ENCODE peak calls at places on chromosomes 12 and 14, in nine cellular contexts. R is naive thymus-derived CD4-positive, alpha-beta T cell; K is cardiac muscle cell; T is gastrocnemius medialis; I is GM23248; S is cardiac fibroblast; W is CD8-positive, alpha-beta T cell; F is tibial artery; A is heart left ventricle. G is an unnamed sample.

GRCh38 chr12:66716522-66716921 is 37.6 kb upstream of the GRIP1 start:
- DNase-seq in K (no peak), A (no peak), W (no peak), R (no peak), S (no peak), I (no peak), F (no peak), T (no peak), G (no peak)

GRCh38 chr12:52496590-52497071 is 3.6 kb upstream of the KRT6A start:
- DNase-seq in R (no peak), K (peak), F (no peak), W (no peak), S (peak), T (no peak), A (no peak), I (peak), G (no peak)

GRCh38 chr14:93953263-93953662 is 23.1 kb downstream of the ASB2 start:
- DNase-seq in I (no peak), F (no peak), T (no peak), R (no peak), A (no peak), K (no peak), S (no peak), W (no peak), G (no peak)

GRCh38 chr12:45433441-45433868 is 217.6 kb downstream of the ANO6 start:
- DNase-seq in R (no peak), A (no peak), W (no peak), I (no peak), F (no peak), S (no peak), T (no peak), K (no peak), G (no peak)

GRCh38 chr12:102478416-102479098 is 1.8 kb downstream of the IGF1 start:
- DNase-seq in S (no peak), W (peak), K (no peak), A (no peak), T (no peak), R (peak), F (no peak), I (no peak), G (no peak)

GRCh38 chr12:21813125-21813524 is 38.6 kb upstream of the KCNJ8 start:
- DNase-seq in R (no peak), W (no peak), F (no peak), I (no peak), A (no peak), K (no peak), T (no peak), S (no peak), G (no peak)

GRCh38 chr12:46264057-46264456 is 4.8 kb downstream of the SLC38A1 start:
- DNase-seq in F (no peak), I (peak), R (no peak), K (no peak), S (peak), A (no peak), T (no peak), W (no peak), G (no peak)

GRCh38 chr12:57583008-57583831 is 7.8 kb upstream of the PIP4K2C start:
- DNase-seq in I (peak), S (peak), R (peak), T (peak), K (peak), F (peak), W (peak), A (peak), G (peak)

GRCh38 chr14:54931598-54932340 is 29.1 kb upstream of the GCH1 start:
- DNase-seq in S (no peak), F (no peak), W (no peak), A (no peak), K (no peak), R (no peak), T (no peak), I (no peak), G (no peak)

GRCh38 chr12:46371718-46372130 is 849 bp downstream of the SLC38A2 start:
- DNase-seq in I (peak), R (no peak), K (peak), F (peak), W (peak), S (no peak), T (peak), A (peak), G (peak)

GRCh38 chr14:74347096-74347794 is 1.0 kb upstream of the VRTN start:
- DNase-seq in A (no peak), I (no peak), F (no peak), W (no peak), R (no peak), K (no peak), T (no peak), S (no peak), G (no peak)

GRCh38 chr14:35140718-35141581 is 18.6 kb downstream of the PRORP start:
- DNase-seq in K (peak), T (no peak), F (no peak), R (no peak), W (no peak), I (peak), A (no peak), S (no peak), G (no peak)

GRCh38 chr12:90896164-90896563 is 58.8 kb downstream of the CCER1 start:
- DNase-seq in T (no peak), I (peak), K (peak), R (no peak), F (no peak), S (peak), A (no peak), W (no peak), G (no peak)

GRCh38 chr14:91286530-91286937 is 42.0 kb upstream of the GPR68 start:
- DNase-seq in F (peak), A (peak), T (peak), S (peak), W (peak), R (peak), K (peak), I (peak), G (peak)

GRCh38 chr14:85475113-85475512 is 54.8 kb upstream of the FLRT2 start:
- DNase-seq in S (peak), T (no peak), W (no peak), I (peak), F (no peak), R (no peak), A (no peak), K (peak), G (no peak)

GRCh38 chr12:32211066-32211768 is 104.6 kb downstream of the BICD1 start:
- DNase-seq in S (peak), R (no peak), K (no peak), T (no peak), F (no peak), W (no peak), I (no peak), A (no peak), G (no peak)

GRCh38 chr14:75247286-75247922 is 31.2 kb upstream of the FOS start:
- DNase-seq in R (peak), I (no peak), T (no peak), S (no peak), F (no peak), A (no peak), K (no peak), W (peak), G (no peak)

GRCh38 chr12:4251967-4252366 is 21.6 kb upstream of the CCND2 start:
- DNase-seq in F (no peak), T (no peak), S (no peak), I (no peak), W (no peak), R (no peak), K (no peak), A (no peak), G (no peak)

GRCh38 chr12:67667276-67668073 is 18.9 kb downstream of the DYRK2 start:
- DNase-seq in K (peak), I (peak), A (peak), F (peak), W (no peak), S (peak), R (no peak), T (peak), G (peak)

GRCh38 chr12:95703986-95704385 is 86.6 kb downstream of the NTN4 start:
- DNase-seq in T (no peak), W (no peak), R (no peak), S (no peak), F (no peak), I (no peak), K (no peak), A (no peak), G (no peak)

GRCh38 chr14:90159147-90159546 is 97.2 kb upstream of the PSMC1 start:
- DNase-seq in T (no peak), A (no peak), K (no peak), W (no peak), R (no peak), S (no peak), I (no peak), F (no peak), G (no peak)

GRCh38 chr12:132445884-132446471 is 44.0 kb upstream of the FBRSL1 start:
- DNase-seq in I (peak), A (no peak), R (peak), K (peak), F (no peak), T (peak), W (peak), S (peak), G (no peak)

GRCh38 chr14:93430319-93430801 is 379 bp upstream of the UNC79 start:
- DNase-seq in K (peak), I (peak), A (no peak), T (no peak), W (no peak), F (no peak), S (peak), R (no peak), G (no peak)

GRCh38 chr12:28578833-28579252 is 388.6 kb downstream of the CCDC91 start:
- DNase-seq in I (peak), A (no peak), F (no peak), W (no peak), R (no peak), K (peak), T (no peak), S (no peak), G (no peak)

GRCh38 chr12:77231548-77231947 is 166.2 kb upstream of the E2F7 start:
- DNase-seq in W (no peak), K (peak), T (peak), R (no peak), A (peak), F (peak), S (peak), I (peak), G (peak)

GRCh38 chr14:96215845-96216244 is 11.2 kb downstream of the BDKRB2 start:
- DNase-seq in W (no peak), F (no peak), A (no peak), T (no peak), R (no peak), K (no peak), S (no peak), I (peak), G (no peak)

GRCh38 chr12:66753810-66754209 is 74.9 kb upstream of the GRIP1 start:
- DNase-seq in A (no peak), W (no peak), K (no peak), S (no peak), R (no peak), F (no peak), I (no peak), T (no peak), G (no peak)

GRCh38 chr14:55752580-55753365 is 172.8 kb downstream of the KTN1 start:
- DNase-seq in W (no peak), F (no peak), K (peak), R (no peak), T (no peak), I (peak), S (peak), A (no peak), G (no peak)

GRCh38 chr12:779745-780734 is 27.7 kb downstream of the WNK1 start:
- DNase-seq in F (no peak), S (peak), K (peak), I (peak), A (no peak), T (no peak), R (no peak), W (no peak), G (no peak)

GRCh38 chr14:103668117-103668516 is 39.1 kb downstream of the KLC1 start:
- DNase-seq in R (no peak), W (no peak), I (no peak), A (no peak), T (no peak), K (no peak), S (no peak), F (no peak), G (no peak)

GRCh38 chr14:68359862-68360552 is 432.9 kb downstream of the ZFP36L1 start:
- DNase-seq in W (no peak), I (peak), S (peak), F (peak), T (peak), K (peak), A (peak), R (no peak), G (peak)

GRCh38 chr14:105026789-105027563 is 6.1 kb upstream of the CDCA4 start:
- DNase-seq in I (peak), F (no peak), A (no peak), K (no peak), R (no peak), W (no peak), T (no peak), S (peak), G (no peak)

GRCh38 chr14:36664322-36665193 is 2.9 kb downstream of the PAX9 start:
- DNase-seq in I (no peak), K (no peak), A (no peak), T (no peak), W (no peak), S (no peak), F (no peak), R (no peak), G (no peak)

GRCh38 chr14:22534547-22534946 is 54.5 kb downstream of the DAD1 start:
- DNase-seq in I (no peak), S (no peak), F (no peak), W (no peak), R (no peak), T (no peak), K (no peak), A (no peak), G (no peak)
- H3K4me3 ChIP-seq in I (no peak), S (no peak), F (no peak), W (peak), R (peak), T (no peak), K (no peak), A (peak), G (no peak)

GRCh38 chr12:38721611-38722252 is 183.7 kb downstream of the CPNE8 start:
- DNase-seq in S (no peak), R (no peak), I (no peak), A (no peak), K (no peak), W (no peak), F (no peak), T (no peak), G (no peak)

DNA sequence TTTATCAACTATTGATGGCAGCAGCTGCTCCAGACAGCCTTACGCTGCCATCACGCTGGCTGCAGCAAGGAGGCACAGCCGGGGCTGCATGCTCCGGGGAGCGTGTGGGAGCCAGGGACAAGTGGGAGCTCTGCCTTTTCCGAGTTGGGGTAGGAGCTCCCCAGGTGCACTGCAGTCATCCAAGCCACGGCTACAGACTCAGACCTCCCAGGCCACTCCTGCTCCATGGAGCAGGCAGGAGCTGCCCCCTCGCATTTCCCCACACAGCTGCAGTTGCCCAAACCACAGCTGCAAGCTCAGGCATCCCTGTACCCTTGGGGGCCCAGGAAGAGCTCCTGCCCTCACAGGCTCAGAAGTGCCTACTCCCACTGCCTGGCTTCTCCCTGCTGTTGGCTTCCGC is 184.7 kb downstream of the CPNE8 start:
- DNase-seq in S (no peak), F (no peak), A (no peak), K (no peak), W (no peak), I (no peak), T (no peak), R (no peak), G (no peak)
- H3K4me3 ChIP-seq in S (no peak), F (no peak), A (no peak), K (no peak), W (no peak), I (no peak), T (no peak), R (no peak), G (no peak)

DNA sequence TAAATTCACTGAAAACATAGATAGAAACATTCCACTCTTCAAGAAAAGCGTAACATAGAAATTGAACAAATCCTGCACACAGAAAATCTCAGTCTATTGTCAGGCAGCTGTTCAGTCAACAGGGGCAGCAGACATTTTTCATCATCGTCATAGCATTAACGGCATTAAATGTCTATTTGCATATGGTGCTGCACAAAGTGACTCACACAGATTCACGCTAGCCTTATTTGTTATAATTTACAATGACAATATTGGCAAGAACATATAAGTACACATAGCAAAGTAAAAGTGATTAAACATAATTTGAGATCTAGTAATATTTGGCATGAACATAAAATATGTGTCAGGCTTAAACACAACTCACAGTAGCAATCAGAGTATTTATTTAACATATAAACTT is 95.7 kb downstream of the CEP128 start:
- DNase-seq in W (no peak), T (no peak), F (no peak), R (no peak), A (no peak), I (no peak), S (no peak), K (no peak), G (no peak)
- H3K4me3 ChIP-seq in W (no peak), T (no peak), F (no peak), R (no peak), A (no peak), I (no peak), S (no peak), K (no peak), G (no peak)

GRCh38 chr12:85405781-85406522 is 125.9 kb downstream of the ALX1 start:
- DNase-seq in R (no peak), A (no peak), T (no peak), K (peak), W (no peak), S (peak), I (peak), F (no peak), G (no peak)
- H3K4me3 ChIP-seq in R (no peak), A (no peak), T (no peak), K (no peak), W (no peak), S (no peak), I (no peak), F (no peak), G (no peak)

DNA sequence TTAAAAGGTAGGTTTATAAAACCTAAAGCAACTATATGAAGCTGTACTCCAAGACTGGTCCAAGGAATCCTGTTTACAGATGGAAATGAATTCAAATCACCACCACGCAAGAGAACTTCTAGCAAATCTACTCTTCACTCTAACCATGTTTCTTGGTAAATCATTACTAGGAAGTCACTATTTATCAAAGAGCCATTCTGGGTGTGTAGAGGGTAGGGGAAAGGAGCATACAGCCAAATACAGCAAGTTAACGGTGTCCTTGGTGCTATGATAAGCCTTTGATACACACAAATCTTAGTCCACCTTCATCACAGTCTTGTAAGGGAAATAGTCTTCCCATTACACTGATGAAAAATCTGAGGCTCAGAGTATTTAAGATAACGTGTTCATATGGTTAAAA is 16.8 kb downstream of the NIN start:
- DNase-seq in I (no peak), S (no peak), A (no peak), R (no peak), T (no peak), K (no peak), W (no peak), F (no peak), G (no peak)
- H3K4me3 ChIP-seq in I (no peak), S (no peak), A (no peak), R (no peak), T (no peak), K (no peak), W (no peak), F (no peak), G (no peak)

DNA sequence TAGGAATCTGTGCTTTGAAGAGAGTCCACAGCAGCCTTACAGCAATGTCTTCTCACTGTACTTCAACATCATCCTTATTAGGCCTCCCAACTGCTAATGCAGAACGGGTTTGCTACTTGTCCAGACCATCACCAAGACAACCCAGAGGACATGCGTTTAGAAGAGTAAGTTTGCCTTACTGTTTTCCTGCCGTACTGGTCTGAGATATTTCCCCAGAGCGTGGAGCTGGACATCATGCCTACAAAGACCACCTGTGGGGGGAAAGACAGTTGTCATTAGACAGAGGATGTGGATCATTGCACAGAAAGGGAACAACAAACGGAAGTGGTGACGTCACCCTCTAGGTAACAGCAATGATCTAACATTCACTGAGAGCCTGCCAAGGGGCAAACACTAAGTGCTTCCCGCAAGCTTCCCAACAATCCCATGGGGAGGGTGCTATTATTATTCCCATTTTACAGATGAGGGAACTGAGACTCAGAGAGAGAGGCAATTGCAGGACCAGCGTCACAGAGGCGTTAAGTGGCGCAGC is 48.6 kb downstream of the SVOP start:
- DNase-seq in K (no peak), W (no peak), T (no peak), F (no peak), R (no peak), I (no peak), A (no peak), S (no peak), G (no peak)
- H3K4me3 ChIP-seq in K (no peak), W (no peak), T (no peak), F (no peak), R (no peak), I (no peak), A (no peak), S (no peak), G (no peak)

DNA sequence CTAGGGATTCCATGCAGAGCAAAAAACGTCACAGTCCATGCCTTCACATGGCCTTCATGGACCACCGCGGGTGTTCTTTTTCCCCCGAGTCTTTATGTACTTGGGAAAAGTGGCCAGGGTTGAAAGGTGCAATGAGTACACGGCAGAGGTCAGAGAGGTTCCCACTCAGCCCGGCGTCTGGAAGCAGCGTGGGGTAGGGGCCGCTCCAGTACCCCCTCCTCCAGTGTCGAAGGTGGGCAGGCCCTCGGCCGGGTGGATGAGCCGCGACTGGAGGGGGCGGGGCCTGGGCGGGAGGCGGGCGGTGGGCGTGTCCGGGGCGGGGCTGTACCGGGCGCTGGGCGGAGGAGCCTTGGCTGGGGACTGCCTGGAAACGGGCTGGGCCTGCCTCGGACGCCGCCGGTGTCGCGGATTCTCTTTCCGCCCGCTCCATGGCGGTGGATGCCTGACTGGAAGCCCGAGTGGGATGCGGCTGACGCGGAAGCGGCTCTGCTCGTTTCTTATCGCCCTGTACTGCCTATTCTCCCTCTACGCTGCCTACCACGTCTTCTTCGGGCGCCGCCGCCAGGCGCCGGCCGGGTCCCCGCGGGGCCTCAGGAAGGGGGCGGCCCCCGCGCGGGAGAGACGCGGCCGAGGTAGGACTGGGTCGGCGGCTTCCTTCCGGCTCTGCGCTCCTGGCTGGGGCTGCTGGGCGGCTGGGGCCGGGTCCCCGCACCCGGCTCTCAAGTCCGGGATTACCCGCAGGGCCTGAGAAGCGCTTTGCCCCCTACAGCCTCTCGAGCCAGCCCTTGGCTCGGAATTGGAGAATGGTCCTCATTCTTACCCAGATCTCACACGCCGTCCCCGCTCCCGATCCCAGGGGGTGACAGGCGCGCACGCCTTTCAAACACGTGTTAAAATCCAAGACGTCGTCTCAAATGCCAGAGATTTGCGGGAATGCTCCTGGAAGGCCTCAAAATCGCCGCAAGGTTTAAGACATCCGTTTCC is at the start of gene RXYLT1:
- DNase-seq in W (peak), I (peak), A (peak), T (peak), S (peak), F (peak), R (peak), K (peak), G (peak)
- H3K4me3 ChIP-seq in W (peak), I (peak), A (peak), T (peak), S (peak), F (peak), R (peak), K (peak), G (peak)